ENCODE peak calls at places on chromosomes 4 and X, in four cellular contexts. One of them, this sample, is unnamed.
A peak's percentile ranks its signal among the peaks of the same experiment; 100 is the strongest.

GRCh38 chrX:101357166-101357795 is 8.7 kb upstream of the TIMM8A start:
- DNase-seq in effector CD8-positive, alpha-beta T cell: no peak
- DNase-seq in iPS DF 19.7: no peak
- DNase-seq in mucosa of descending colon: no peak
- DNase-seq in this sample: no peak

GRCh38 chr4:169464080-169464479 is 148.3 kb downstream of the NEK1 start:
- DNase-seq in effector CD8-positive, alpha-beta T cell: no peak
- DNase-seq in iPS DF 19.7: no peak
- DNase-seq in mucosa of descending colon: no peak
- DNase-seq in this sample: no peak

GRCh38 chr4:6008766-6009385 is 9.4 kb downstream of the C4orf50 start:
- DNase-seq in effector CD8-positive, alpha-beta T cell: no peak
- DNase-seq in iPS DF 19.7: no peak
- DNase-seq in mucosa of descending colon: no peak
- DNase-seq in this sample: no peak

GRCh38 chrX:78316310-78316709 is 11.1 kb downstream of the CYSLTR1 start:
- DNase-seq in effector CD8-positive, alpha-beta T cell: no peak
- DNase-seq in iPS DF 19.7: no peak
- DNase-seq in mucosa of descending colon: no peak
- DNase-seq in this sample: no peak

GRCh38 chr4:6221851-6222760 is 21.8 kb upstream of the JAKMIP1 start:
- DNase-seq in effector CD8-positive, alpha-beta T cell: no peak
- DNase-seq in iPS DF 19.7: no peak
- DNase-seq in mucosa of descending colon: peak; percentile 40
- DNase-seq in this sample: peak; percentile 72

GRCh38 chr4:129355529-129355928 is 259.6 kb downstream of the C4orf33 start:
- DNase-seq in effector CD8-positive, alpha-beta T cell: no peak
- DNase-seq in iPS DF 19.7: peak; percentile 3
- DNase-seq in mucosa of descending colon: no peak
- DNase-seq in this sample: no peak

GRCh38 chrX:47187106-47187677 is 6.4 kb upstream of the UBA1 start:
- DNase-seq in effector CD8-positive, alpha-beta T cell: no peak
- DNase-seq in iPS DF 19.7: no peak
- DNase-seq in mucosa of descending colon: no peak
- DNase-seq in this sample: no peak

GRCh38 chrX:54695816-54696487 is 102.1 kb downstream of the ITIH6 start:
- DNase-seq in effector CD8-positive, alpha-beta T cell: no peak
- DNase-seq in iPS DF 19.7: no peak
- DNase-seq in mucosa of descending colon: no peak
- DNase-seq in this sample: peak; percentile 24

GRCh38 chr4:829761-830655 is 4.1 kb upstream of the CPLX1 start:
- DNase-seq in effector CD8-positive, alpha-beta T cell: no peak
- DNase-seq in iPS DF 19.7: no peak
- DNase-seq in mucosa of descending colon: no peak
- DNase-seq in this sample: no peak

GRCh38 chr4:48909697-48910096 is 3.1 kb upstream of the OCIAD2 start:
- DNase-seq in effector CD8-positive, alpha-beta T cell: no peak
- DNase-seq in iPS DF 19.7: no peak
- DNase-seq in mucosa of descending colon: no peak
- DNase-seq in this sample: no peak

GRCh38 chrX:115960440-115961084 is 210.0 kb upstream of the AGTR2 start:
- DNase-seq in effector CD8-positive, alpha-beta T cell: no peak
- DNase-seq in iPS DF 19.7: no peak
- DNase-seq in mucosa of descending colon: peak; percentile 51
- DNase-seq in this sample: no peak

GRCh38 chrX:69531031-69531755 is 27.1 kb downstream of the NALF2 start:
- DNase-seq in effector CD8-positive, alpha-beta T cell: no peak
- DNase-seq in iPS DF 19.7: no peak
- DNase-seq in mucosa of descending colon: no peak
- DNase-seq in this sample: no peak

GRCh38 chr4:47639531-47639930 is 154.5 kb downstream of the ATP10D start:
- DNase-seq in effector CD8-positive, alpha-beta T cell: no peak
- DNase-seq in iPS DF 19.7: no peak
- DNase-seq in mucosa of descending colon: no peak
- DNase-seq in this sample: no peak

This sample was measured in GM06990.